ENCODE peak calls at places on chromosomes 5 and 9, in nine cellular contexts. J is GM20000; G is anterior cingulate cortex; F is AG20443; Q is type B pancreatic cell; L is activated T-cell treated with anti-CD3 and anti-CD28 coated beads for 1 hour; S is AML-193; B is CD4-positive, alpha-beta T cell; X is NCI-H1092 treated with DMSO at 0.1 percent for 48 hours. N is an unnamed sample.

GRCh38 chr5:1564182-1564748 is 40.5 kb upstream of the LPCAT1 start:
- DNase-seq in X (no peak), J (no peak), G (no peak), Q (no peak), B (no peak), S (no peak), F (peak; percentile 60), L (no peak), N (no peak)

GRCh38 chr5:81427566-81427965 is 33.6 kb upstream of the ACOT12 start:
- DNase-seq in B (no peak), L (no peak), G (no peak), F (no peak), X (no peak), S (no peak), J (no peak), Q (no peak), N (no peak)

GRCh38 chr9:8784813-8785212 is 985.2 kb upstream of the DMAC1 start:
- DNase-seq in L (no peak), X (no peak), Q (no peak), B (no peak), S (no peak), F (no peak), G (no peak), J (no peak), N (peak; percentile 8)

GRCh38 chr9:127223810-127224177 is 40.8 kb upstream of the GARNL3 start:
- DNase-seq in X (no peak), L (no peak), J (no peak), G (no peak), S (no peak), B (no peak), Q (no peak), F (no peak), N (no peak)

GRCh38 chr9:112404367-112404979 is 24.6 kb downstream of the HSDL2 start:
- DNase-seq in G (no peak), J (no peak), L (no peak), B (no peak), X (no peak), S (no peak), F (peak; percentile 9), Q (no peak), N (peak; percentile 89)

GRCh38 chr5:175344331-175345200 is 99.4 kb downstream of the DRD1 start:
- DNase-seq in B (no peak), L (no peak), S (no peak), Q (no peak), G (no peak), F (peak; percentile 20), J (no peak), X (no peak), N (peak; percentile 76)

GRCh38 chr5:179275381-179275878 is 69.8 kb downstream of the ADAMTS2 start:
- DNase-seq in F (no peak), Q (no peak), B (no peak), X (no peak), L (no peak), J (no peak), G (no peak), S (no peak), N (no peak)

GRCh38 chr9:125965421-125965820 is 218.2 kb downstream of the PBX3 start:
- DNase-seq in F (no peak), X (peak; percentile 3), S (no peak), J (no peak), L (no peak), Q (no peak), G (no peak), B (no peak), N (peak; percentile 2)

GRCh38 chr9:6072442-6072841 is 57.0 kb upstream of the RANBP6 start:
- DNase-seq in S (peak; percentile 15), X (no peak), G (no peak), Q (no peak), B (no peak), L (no peak), F (no peak), J (no peak), N (no peak)

GRCh38 chr5:140497897-140498296 is 49.6 kb upstream of the EIF4EBP3 start:
- DNase-seq in B (no peak), L (no peak), J (no peak), X (no peak), S (no peak), Q (no peak), F (no peak), G (no peak), N (no peak)

N was measured in fibroblast of villous mesenchyme.